ENCODE peak calls at places on chromosome 1, in ten cellular contexts. One of them, this sample, is unnamed. For H3K36me3, the result is how much of the 10 kb centered on the place peaks cover.

GRCh38 chr1:53579221-53580008 is 120.2 kb downstream of the DMRTB1 start:
- DNase-seq in testis: no peak
- DNase-seq in body of pancreas: no peak
- DNase-seq in vagina: no peak
- DNase-seq in uterus: no peak
- DNase-seq in prostate gland: no peak
- DNase-seq in transverse colon: no peak
- DNase-seq in adrenal gland: no peak
- DNase-seq in K562: peak
- DNase-seq in sigmoid colon: peak
- DNase-seq in this sample: no peak

GRCh38 chr1:94020764-94021579 is 100.0 kb downstream of the ABCA4 start:
- DNase-seq in testis: no peak
- DNase-seq in body of pancreas: no peak
- DNase-seq in vagina: no peak
- DNase-seq in uterus: no peak
- DNase-seq in prostate gland: no peak
- DNase-seq in transverse colon: no peak
- DNase-seq in adrenal gland: no peak
- DNase-seq in K562: no peak
- DNase-seq in sigmoid colon: no peak
- DNase-seq in this sample: no peak

GRCh38 chr1:168692472-168692871 is 36.5 kb downstream of the DPT start:
- DNase-seq in testis: no peak
- DNase-seq in body of pancreas: no peak
- DNase-seq in vagina: no peak
- DNase-seq in uterus: no peak
- DNase-seq in prostate gland: no peak
- DNase-seq in transverse colon: no peak
- DNase-seq in adrenal gland: no peak
- DNase-seq in K562: no peak
- DNase-seq in sigmoid colon: no peak
- DNase-seq in this sample: no peak

GRCh38 chr1:211327341-211327921 is 798 bp downstream of the TRAF5 start:
- DNase-seq in testis: peak
- DNase-seq in body of pancreas: peak
- DNase-seq in vagina: peak
- DNase-seq in uterus: peak
- DNase-seq in prostate gland: no peak
- DNase-seq in transverse colon: peak
- DNase-seq in adrenal gland: peak
- DNase-seq in K562: peak
- DNase-seq in sigmoid colon: no peak
- DNase-seq in this sample: no peak

GRCh38 chr1:21537511-21537931 is 28.3 kb downstream of the ALPL start:
- DNase-seq in testis: peak
- DNase-seq in body of pancreas: peak
- DNase-seq in vagina: no peak
- DNase-seq in uterus: no peak
- DNase-seq in prostate gland: no peak
- DNase-seq in transverse colon: no peak
- DNase-seq in adrenal gland: peak
- DNase-seq in K562: no peak
- DNase-seq in sigmoid colon: no peak
- DNase-seq in this sample: peak

GRCh38 chr1:155077346-155077745 is 1.3 kb upstream of the EFNA3 start:
- DNase-seq in testis: no peak
- DNase-seq in body of pancreas: no peak
- DNase-seq in vagina: no peak
- DNase-seq in uterus: no peak
- DNase-seq in prostate gland: no peak
- DNase-seq in transverse colon: no peak
- DNase-seq in adrenal gland: no peak
- DNase-seq in K562: peak
- DNase-seq in sigmoid colon: peak
- DNase-seq in this sample: no peak

GRCh38 chr1:89781494-89782126 is 39.2 kb upstream of the LRRC8D start:
- DNase-seq in testis: no peak
- DNase-seq in body of pancreas: no peak
- DNase-seq in vagina: no peak
- DNase-seq in uterus: no peak
- DNase-seq in prostate gland: no peak
- DNase-seq in transverse colon: no peak
- DNase-seq in adrenal gland: no peak
- DNase-seq in K562: no peak
- DNase-seq in sigmoid colon: no peak
- DNase-seq in this sample: no peak

GRCh38 chr1:45552309-45552708 is 1.7 kb downstream of the AKR1A1 start:
- DNase-seq in testis: no peak
- DNase-seq in body of pancreas: peak
- DNase-seq in vagina: no peak
- DNase-seq in uterus: no peak
- DNase-seq in prostate gland: peak
- DNase-seq in transverse colon: peak
- DNase-seq in adrenal gland: peak
- DNase-seq in K562: no peak
- DNase-seq in sigmoid colon: peak
- DNase-seq in this sample: peak

GRCh38 chr1:167103236-167103894 is 9.5 kb downstream of the STYXL2 start:
- DNase-seq in testis: no peak
- DNase-seq in body of pancreas: no peak
- DNase-seq in vagina: no peak
- DNase-seq in uterus: no peak
- DNase-seq in prostate gland: no peak
- DNase-seq in transverse colon: no peak
- DNase-seq in adrenal gland: no peak
- DNase-seq in K562: no peak
- DNase-seq in sigmoid colon: no peak
- DNase-seq in this sample: no peak

GRCh38 chr1:198530964-198531363 is 9.5 kb downstream of the ATP6V1G3 start:
- DNase-seq in testis: no peak
- DNase-seq in body of pancreas: no peak
- DNase-seq in vagina: no peak
- DNase-seq in uterus: no peak
- DNase-seq in prostate gland: no peak
- DNase-seq in transverse colon: no peak
- DNase-seq in adrenal gland: no peak
- DNase-seq in K562: no peak
- DNase-seq in sigmoid colon: no peak
- DNase-seq in this sample: no peak

GRCh38 chr1:12711421-12712005 is 4.4 kb upstream of the AADACL3 start:
- DNase-seq in testis: no peak
- DNase-seq in body of pancreas: no peak
- DNase-seq in vagina: no peak
- DNase-seq in uterus: no peak
- DNase-seq in prostate gland: no peak
- DNase-seq in transverse colon: no peak
- DNase-seq in adrenal gland: no peak
- DNase-seq in K562: no peak
- DNase-seq in sigmoid colon: no peak
- DNase-seq in this sample: no peak

GRCh38 chr1:23913212-23913880 is at the start of gene CNR2:
- DNase-seq in testis: no peak
- DNase-seq in body of pancreas: no peak
- DNase-seq in vagina: no peak
- DNase-seq in uterus: no peak
- DNase-seq in prostate gland: no peak
- DNase-seq in transverse colon: peak
- DNase-seq in adrenal gland: no peak
- DNase-seq in K562: no peak
- DNase-seq in sigmoid colon: no peak
- DNase-seq in this sample: no peak

GRCh38 chr1:94069649-94070285 is 51.2 kb downstream of the ABCA4 start:
- DNase-seq in testis: no peak
- DNase-seq in body of pancreas: no peak
- DNase-seq in vagina: no peak
- DNase-seq in uterus: no peak
- DNase-seq in prostate gland: peak
- DNase-seq in transverse colon: no peak
- DNase-seq in adrenal gland: peak
- DNase-seq in K562: no peak
- DNase-seq in sigmoid colon: no peak
- DNase-seq in this sample: no peak

GRCh38 chr1:244163131-244163530 is 112.0 kb downstream of the ZBTB18 start:
- DNase-seq in testis: no peak
- DNase-seq in body of pancreas: no peak
- DNase-seq in vagina: no peak
- DNase-seq in uterus: no peak
- DNase-seq in prostate gland: no peak
- DNase-seq in transverse colon: no peak
- DNase-seq in adrenal gland: no peak
- DNase-seq in K562: no peak
- DNase-seq in sigmoid colon: no peak
- DNase-seq in this sample: no peak

GRCh38 chr1:240999826-241000225 is 357.2 kb downstream of the RGS7 start:
- DNase-seq in testis: no peak
- DNase-seq in body of pancreas: no peak
- DNase-seq in vagina: no peak
- DNase-seq in uterus: no peak
- DNase-seq in prostate gland: no peak
- DNase-seq in transverse colon: no peak
- DNase-seq in adrenal gland: no peak
- DNase-seq in K562: no peak
- DNase-seq in sigmoid colon: no peak
- DNase-seq in this sample: no peak

GRCh38 chr1:204623894-204624361 is 61.6 kb downstream of the LRRN2 start:
- DNase-seq in testis: no peak
- DNase-seq in body of pancreas: no peak
- DNase-seq in vagina: no peak
- DNase-seq in uterus: no peak
- DNase-seq in prostate gland: no peak
- DNase-seq in transverse colon: no peak
- DNase-seq in adrenal gland: no peak
- DNase-seq in K562: peak
- DNase-seq in sigmoid colon: no peak
- DNase-seq in this sample: no peak

DNA sequence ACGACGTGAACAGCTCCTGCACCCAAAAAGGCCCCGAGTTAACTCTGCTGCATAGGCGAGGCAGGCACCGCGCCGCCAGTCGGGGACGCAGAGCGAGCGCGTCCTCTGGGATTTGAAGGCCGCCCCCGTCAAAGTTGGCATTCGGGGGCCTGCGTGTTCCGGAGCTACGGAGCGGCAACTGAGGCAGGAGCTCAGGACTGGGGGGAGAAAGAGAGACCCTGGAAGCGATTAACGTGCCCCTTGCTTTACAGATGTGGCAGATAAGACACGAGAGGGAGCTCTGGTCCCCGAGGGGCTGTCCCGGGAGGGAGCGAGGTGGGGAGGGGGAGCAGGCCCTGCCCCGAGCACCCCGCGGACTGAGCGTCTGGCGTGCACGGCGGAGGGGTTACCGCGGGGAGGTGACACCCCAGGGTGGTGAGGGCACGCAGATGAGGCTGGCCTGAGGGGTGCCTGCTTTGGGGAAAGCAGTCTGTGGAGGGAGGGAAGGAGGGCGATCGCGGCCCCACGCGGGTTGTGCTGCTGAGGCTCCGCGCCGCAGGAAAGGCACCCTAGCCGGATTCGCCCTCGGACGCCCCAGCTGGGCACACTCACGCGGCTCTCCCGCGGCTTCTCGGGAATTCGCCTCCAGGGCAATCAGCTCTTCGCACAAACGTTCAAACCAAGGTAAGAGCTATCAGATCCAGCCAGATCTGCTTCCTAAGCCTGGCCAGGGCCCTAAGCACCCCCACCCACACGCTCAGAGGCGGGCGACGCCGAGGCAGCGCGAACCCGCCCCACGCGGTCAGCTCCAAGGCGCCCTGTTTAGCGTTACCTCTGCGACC is 26.5 kb downstream of the ACTA1 start:
- DNase-seq in testis: no peak
- DNase-seq in body of pancreas: no peak
- DNase-seq in vagina: no peak
- DNase-seq in uterus: no peak
- DNase-seq in prostate gland: no peak
- DNase-seq in transverse colon: no peak
- DNase-seq in adrenal gland: no peak
- DNase-seq in K562: no peak
- DNase-seq in sigmoid colon: no peak
- DNase-seq in this sample: no peak
- TF ChIP-seq POLR2A in testis: no peak
- TF ChIP-seq POLR2A in body of pancreas: no peak
- TF ChIP-seq POLR2A in vagina: no peak
- TF ChIP-seq POLR2A in uterus: no peak
- TF ChIP-seq POLR2A in prostate gland: no peak
- TF ChIP-seq POLR2A in transverse colon: no peak
- TF ChIP-seq POLR2A in adrenal gland: no peak
- TF ChIP-seq POLR2A in K562: no peak
- TF ChIP-seq POLR2A in sigmoid colon: no peak
- TF ChIP-seq POLR2A in this sample: no peak

GRCh38 chr1:153174624-153175023 is 23.9 kb upstream of the SPRR2G start:
- DNase-seq in testis: no peak
- DNase-seq in body of pancreas: no peak
- DNase-seq in vagina: no peak
- DNase-seq in uterus: no peak
- DNase-seq in prostate gland: no peak
- DNase-seq in transverse colon: no peak
- DNase-seq in adrenal gland: no peak
- DNase-seq in K562: no peak
- DNase-seq in sigmoid colon: no peak
- DNase-seq in this sample: no peak

GRCh38 chr1:153168686-153169085 is 18.0 kb upstream of the SPRR2G start:
- DNase-seq in testis: no peak
- DNase-seq in body of pancreas: no peak
- DNase-seq in vagina: no peak
- DNase-seq in uterus: no peak
- DNase-seq in prostate gland: no peak
- DNase-seq in transverse colon: no peak
- DNase-seq in adrenal gland: no peak
- DNase-seq in K562: no peak
- DNase-seq in sigmoid colon: no peak
- DNase-seq in this sample: no peak
- H3K36me3 ChIP-seq in testis: under half
- H3K36me3 ChIP-seq in body of pancreas: under half
- H3K36me3 ChIP-seq in vagina: under half
- H3K36me3 ChIP-seq in uterus: under half
- H3K36me3 ChIP-seq in prostate gland: under half
- H3K36me3 ChIP-seq in transverse colon: under half
- H3K36me3 ChIP-seq in adrenal gland: under half
- H3K36me3 ChIP-seq in K562: under half
- H3K36me3 ChIP-seq in sigmoid colon: under half
- H3K36me3 ChIP-seq in this sample: under half

DNA sequence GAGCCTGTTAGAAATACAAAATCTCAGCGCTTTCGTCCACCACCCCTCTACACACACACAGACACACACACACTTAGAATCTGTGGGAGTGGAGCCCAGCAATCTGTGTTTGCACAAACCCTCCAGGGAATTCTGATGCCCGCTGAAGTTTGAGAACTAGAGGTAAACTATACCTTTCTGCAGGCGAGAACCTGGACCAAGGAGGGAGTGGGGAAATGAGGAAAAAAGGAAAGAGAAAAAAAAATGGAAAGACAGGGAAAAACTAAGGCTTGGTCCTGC is 468 bp upstream of the NIBAN1 start:
- DNase-seq in testis: no peak
- DNase-seq in body of pancreas: no peak
- DNase-seq in vagina: no peak
- DNase-seq in uterus: no peak
- DNase-seq in prostate gland: no peak
- DNase-seq in transverse colon: no peak
- DNase-seq in adrenal gland: no peak
- DNase-seq in K562: no peak
- DNase-seq in sigmoid colon: no peak
- DNase-seq in this sample: no peak
- TF ChIP-seq POLR2A in testis: no peak
- TF ChIP-seq POLR2A in body of pancreas: no peak
- TF ChIP-seq POLR2A in vagina: no peak
- TF ChIP-seq POLR2A in uterus: no peak
- TF ChIP-seq POLR2A in prostate gland: no peak
- TF ChIP-seq POLR2A in transverse colon: no peak
- TF ChIP-seq POLR2A in adrenal gland: no peak
- TF ChIP-seq POLR2A in K562: no peak
- TF ChIP-seq POLR2A in sigmoid colon: no peak
- TF ChIP-seq POLR2A in this sample: no peak

GRCh38 chr1:43671626-43672330 is 21.8 kb downstream of the KDM4A start:
- DNase-seq in testis: no peak
- DNase-seq in body of pancreas: no peak
- DNase-seq in vagina: no peak
- DNase-seq in uterus: no peak
- DNase-seq in prostate gland: no peak
- DNase-seq in transverse colon: no peak
- DNase-seq in adrenal gland: peak
- DNase-seq in K562: no peak
- DNase-seq in sigmoid colon: no peak
- DNase-seq in this sample: no peak
- H3K36me3 ChIP-seq in testis: under half
- H3K36me3 ChIP-seq in body of pancreas: under half
- H3K36me3 ChIP-seq in vagina: under half
- H3K36me3 ChIP-seq in uterus: under half
- H3K36me3 ChIP-seq in prostate gland: under half
- H3K36me3 ChIP-seq in transverse colon: half or more
- H3K36me3 ChIP-seq in adrenal gland: under half
- H3K36me3 ChIP-seq in K562: half or more
- H3K36me3 ChIP-seq in sigmoid colon: half or more
- H3K36me3 ChIP-seq in this sample: half or more

This sample was measured in right lobe of liver.